ENCODE peak calls at places on chromosomes 6 and 20, in ten cellular contexts. L, J, W, A, G, M, F, K, S and N are unnamed samples.

GRCh38 chr6:169035381-169036280 is 218.0 kb downstream of the THBS2 start:
- DNase-seq in L (no peak), J (peak; percentile 37), W (no peak), A (no peak), G (no peak), M (no peak), F (peak; percentile 87), K (no peak), S (no peak), N (no peak)

GRCh38 chr6:149211046-149211571 is 106.4 kb upstream of the TAB2 start:
- DNase-seq in L (peak; percentile 78), J (no peak), W (no peak), A (no peak), G (no peak), M (no peak), F (peak; percentile 48), K (no peak), S (peak; percentile 25), N (peak; percentile 87)

GRCh38 chr6:137665342-137665741 is 171.1 kb upstream of the OLIG3 start:
- DNase-seq in L (no peak), J (no peak), W (no peak), A (no peak), G (no peak), M (no peak), F (no peak), K (no peak), S (no peak), N (no peak)

GRCh38 chr20:38083338-38084048 is 49.9 kb downstream of the RPRD1B start:
- DNase-seq in L (no peak), J (no peak), W (no peak), A (no peak), G (no peak), M (no peak), F (no peak), K (no peak), S (no peak), N (no peak)

GRCh38 chr20:41394931-41395668 is 28.5 kb upstream of the EMILIN3 start:
- DNase-seq in L (no peak), J (no peak), W (no peak), A (no peak), G (no peak), M (no peak), F (no peak), K (no peak), S (no peak), N (no peak)

GRCh38 chr20:57481281-57481711 is 43.6 kb downstream of the CTCFL start:
- DNase-seq in L (no peak), J (no peak), W (no peak), A (no peak), G (no peak), M (no peak), F (no peak), K (no peak), S (no peak), N (no peak)

GRCh38 chr20:31760457-31761240 is 21.6 kb downstream of the TPX2 start:
- DNase-seq in L (no peak), J (no peak), W (no peak), A (no peak), G (no peak), M (no peak), F (peak; percentile 74), K (no peak), S (no peak), N (no peak)

GRCh38 chr6:44441091-44441855 is 53.8 kb downstream of the CDC5L start:
- DNase-seq in L (no peak), J (no peak), W (no peak), A (no peak), G (no peak), M (no peak), F (no peak), K (no peak), S (no peak), N (no peak)

GRCh38 chr6:44805239-44805849 is 417.8 kb downstream of the CDC5L start:
- DNase-seq in L (no peak), J (no peak), W (no peak), A (no peak), G (no peak), M (no peak), F (peak; percentile 74), K (no peak), S (no peak), N (no peak)